ENCODE peak calls at places on chromosomes 4 and X, in ten cellular contexts. O is 8988T, V is head of caudate nucleus, D is NCI-H345, R is cortex of kidney, Z is T-helper 1 cell, N is NAMALWA, A is GM06990, K is aorta, W is Right ventricle myocardium superior. T is an unnamed sample.

GRCh38 chr4:123397276-123398150 is 918 bp downstream of the SPRY1 start:
- DNase-seq in O (no peak), V (peak; percentile 22), D (peak; percentile 57), R (no peak), Z (peak; percentile 20), N (peak; percentile 34), A (peak; percentile 44), K (peak; percentile 83), W (peak; percentile 69), T (peak; percentile 55)

GRCh38 chr4:185767528-185767927 is 44.5 kb downstream of the SORBS2 start:
- DNase-seq in O (no peak), V (no peak), D (no peak), R (no peak), Z (no peak), N (no peak), A (no peak), K (no peak), W (no peak), T (no peak)

GRCh38 chr4:157217708-157218107 is 2.8 kb upstream of the GRIA2 start:
- DNase-seq in O (no peak), V (no peak), D (peak; percentile 27), R (no peak), Z (no peak), N (peak; percentile 40), A (no peak), K (no peak), W (no peak), T (peak; percentile 5)

GRCh38 chrX:24498181-24498580 is 33.1 kb downstream of the PDK3 start:
- DNase-seq in O (no peak), V (no peak), D (no peak), R (no peak), Z (peak; percentile 15), N (peak; percentile 34), A (no peak), K (no peak), W (no peak), T (no peak)

GRCh38 chr4:166435449-166435848 is 562.4 kb downstream of the TLL1 start:
- DNase-seq in O (no peak), V (no peak), D (no peak), R (no peak), Z (no peak), N (no peak), A (no peak), K (no peak), W (no peak), T (no peak)

GRCh38 chrX:1417921-1418875 is 26.3 kb upstream of the SLC25A6 start:
- DNase-seq in O (no peak), V (no peak), D (no peak), R (no peak), Z (no peak), N (no peak), A (no peak), K (peak; percentile 48), W (no peak), T (no peak)

GRCh38 chr4:153523171-153523757 is 57.1 kb downstream of the TMEM131L start:
- DNase-seq in O (no peak), V (no peak), D (no peak), R (no peak), Z (no peak), N (no peak), A (no peak), K (no peak), W (no peak), T (no peak)

GRCh38 chrX:120791013-120791643 is 84.5 kb downstream of the CT47B1 start:
- DNase-seq in O (no peak), V (no peak), D (no peak), R (no peak), Z (no peak), N (no peak), A (no peak), K (peak; percentile 80), W (peak; percentile 57), T (no peak)

GRCh38 chrX:45851434-45851991 is 650.8 kb upstream of the DIPK2B start:
- DNase-seq in O (no peak), V (peak; percentile 27), D (peak; percentile 71), R (no peak), Z (peak; percentile 30), N (peak; percentile 61), A (no peak), K (no peak), W (no peak), T (peak; percentile 30)

GRCh38 chr4:122450847-122451246 is 5.7 kb downstream of the IL2 start:
- DNase-seq in O (peak; percentile 5), V (no peak), D (no peak), R (no peak), Z (peak; percentile 5), N (peak; percentile 31), A (no peak), K (no peak), W (no peak), T (no peak)

GRCh38 chr4:127708985-127709384 is 21.2 kb upstream of the SLC25A31 start:
- DNase-seq in O (no peak), V (no peak), D (no peak), R (no peak), Z (no peak), N (no peak), A (no peak), K (no peak), W (no peak), T (no peak)

GRCh38 chr4:128310266-128310697 is 22.7 kb upstream of the PGRMC2 start:
- DNase-seq in O (no peak), V (no peak), D (no peak), R (no peak), Z (no peak), N (no peak), A (no peak), K (no peak), W (no peak), T (peak; percentile 55)

GRCh38 chrX:1138476-1138875 is 74.0 kb downstream of the CRLF2 start:
- DNase-seq in O (no peak), V (no peak), D (no peak), R (no peak), Z (no peak), N (no peak), A (no peak), K (no peak), W (no peak), T (no peak)

GRCh38 chrX:19609541-19609940 is 94.2 kb upstream of the MAP3K15 start:
- DNase-seq in O (no peak), V (no peak), D (no peak), R (no peak), Z (no peak), N (no peak), A (no peak), K (no peak), W (no peak), T (no peak)

GRCh38 chrX:27619975-27620374 is 29.8 kb downstream of the DCAF8L2 start:
- DNase-seq in O (no peak), V (no peak), D (no peak), R (no peak), Z (no peak), N (peak; percentile 26), A (no peak), K (no peak), W (no peak), T (no peak)

GRCh38 chr4:123524958-123525628 is 128.5 kb downstream of the SPRY1 start:
- DNase-seq in O (no peak), V (no peak), D (no peak), R (no peak), Z (no peak), N (no peak), A (no peak), K (no peak), W (no peak), T (no peak)

GRCh38 chrX:132751043-132751690 is 207.3 kb downstream of the HS6ST2 start:
- DNase-seq in O (no peak), V (no peak), D (peak; percentile 41), R (no peak), Z (no peak), N (no peak), A (no peak), K (no peak), W (no peak), T (no peak)

GRCh38 chr4:40307627-40308497 is 27.3 kb upstream of the CHRNA9 start:
- DNase-seq in O (no peak), V (no peak), D (no peak), R (no peak), Z (peak; percentile 60), N (peak; percentile 96), A (peak; percentile 63), K (no peak), W (no peak), T (no peak)

GRCh38 chr4:5573965-5574364 is 134.4 kb downstream of the EVC2 start:
- DNase-seq in O (no peak), V (no peak), D (no peak), R (no peak), Z (no peak), N (no peak), A (no peak), K (no peak), W (no peak), T (no peak)

GRCh38 chrX:25548806-25549205 is 533.0 kb upstream of the ARX start:
- DNase-seq in O (no peak), V (no peak), D (no peak), R (no peak), Z (no peak), N (no peak), A (no peak), K (no peak), W (no peak), T (no peak)

GRCh38 chr4:113975578-113975977 is 3.9 kb downstream of the ARSJ start:
- DNase-seq in O (no peak), V (no peak), D (no peak), R (no peak), Z (no peak), N (no peak), A (no peak), K (no peak), W (no peak), T (no peak)

GRCh38 chr4:88017516-88018302 is 10.3 kb downstream of the PKD2 start:
- DNase-seq in O (no peak), V (no peak), D (no peak), R (no peak), Z (no peak), N (no peak), A (no peak), K (no peak), W (no peak), T (no peak)

GRCh38 chrX:129523076-129524055 is at the start of gene SMARCA1:
- DNase-seq in O (peak; percentile 40), V (peak; percentile 26), D (peak; percentile 60), R (no peak), Z (no peak), N (no peak), A (no peak), K (peak; percentile 81), W (peak; percentile 57), T (peak; percentile 33)

GRCh38 chr4:88991746-88992145 is 65.2 kb downstream of the FAM13A start:
- DNase-seq in O (no peak), V (no peak), D (no peak), R (no peak), Z (no peak), N (no peak), A (no peak), K (no peak), W (no peak), T (no peak)

GRCh38 chr4:132493476-132493875 is 655.6 kb upstream of the PCDH10 start:
- DNase-seq in O (no peak), V (no peak), D (no peak), R (no peak), Z (no peak), N (no peak), A (no peak), K (no peak), W (no peak), T (no peak)

GRCh38 chr4:47289805-47290204 is 173.7 kb downstream of the COMMD8 start:
- DNase-seq in O (no peak), V (no peak), D (no peak), R (no peak), Z (no peak), N (no peak), A (no peak), K (no peak), W (no peak), T (no peak)

GRCh38 chrX:3227526-3227925 is 118.9 kb downstream of the MXRA5 start:
- DNase-seq in O (no peak), V (no peak), D (no peak), R (no peak), Z (no peak), N (no peak), A (no peak), K (no peak), W (no peak), T (no peak)

GRCh38 chr4:107058828-107059227 is 22.7 kb upstream of the DKK2 start:
- DNase-seq in O (no peak), V (no peak), D (no peak), R (no peak), Z (no peak), N (no peak), A (no peak), K (no peak), W (no peak), T (no peak)

T was measured in NCI-H1092.